ENCODE peak calls at places on chromosomes 11 and 22, in five cellular contexts. G, E, S, N and X are unnamed samples.

GRCh38 chr11:121757480-121758125 is 304.8 kb upstream of the SORL1-AS1 start:
- DNase-seq in S (no peak), G (no peak), E (no peak), N (no peak), X (no peak)

GRCh38 chr11:126430581-126431320 is 75.3 kb downstream of the ST3GAL4 start:
- DNase-seq in S (no peak), G (no peak), E (no peak), N (no peak), X (no peak)

GRCh38 chr11:121071456-121072236 is 29.4 kb upstream of the TECTA start:
- DNase-seq in S (no peak), G (no peak), N (peak), E (no peak), X (no peak)

GRCh38 chr11:95392644-95393043 is 161.6 kb upstream of the SESN3 start:
- DNase-seq in E (no peak), N (no peak), S (no peak), G (no peak), X (no peak)

GRCh38 chr11:134332189-134332631 is 422 bp downstream of the GLB1L2 start:
- DNase-seq in S (no peak), E (no peak), N (peak), G (peak), X (no peak)

GRCh38 chr11:125091247-125091876 is 20.1 kb downstream of the TMEM218 start:
- DNase-seq in N (peak), G (peak), S (no peak), E (no peak), X (peak)

GRCh38 chr11:92627615-92628201 is 341.7 kb upstream of the MTNR1B start:
- DNase-seq in N (no peak), E (no peak), G (no peak), S (no peak), X (no peak)

GRCh38 chr11:63837027-63837688 is 1.8 kb upstream of the MARK2 start:
- DNase-seq in N (peak), E (peak), S (no peak), G (peak), X (peak)

GRCh38 chr11:71998649-71999310 is at the start of gene IL18BP:
- DNase-seq in G (no peak), S (no peak), E (peak), N (no peak), X (peak)

GRCh38 chr22:21590809-21591641 is 23.5 kb downstream of the UBE2L3 start:
- DNase-seq in E (peak), N (no peak), S (no peak), G (no peak), X (no peak)

GRCh38 chr11:28674432-28675076 is 566.4 kb downstream of the METTL15 start:
- DNase-seq in G (peak), S (no peak), N (peak), E (no peak), X (no peak)

GRCh38 chr11:124583827-124584226 is 14.0 kb downstream of the OR8A1 start:
- DNase-seq in S (no peak), E (no peak), G (no peak), N (no peak), X (no peak)

GRCh38 chr22:50739279-50739691 is 1.3 kb downstream of the ACR start:
- DNase-seq in E (no peak), N (no peak), S (no peak), G (no peak), X (no peak)

GRCh38 chr11:59818572-59818971 is 8.0 kb upstream of the MRPL16 start:
- DNase-seq in E (peak), S (no peak), N (no peak), G (no peak), X (no peak)

GRCh38 chr11:61654397-61654829 is 25.8 kb upstream of the DAGLA start:
- DNase-seq in E (peak), N (no peak), S (no peak), G (no peak), X (no peak)

GRCh38 chr11:4531666-4532065 is 13.3 kb upstream of the OR52M1 start:
- DNase-seq in E (no peak), N (no peak), G (peak), S (no peak), X (no peak)

GRCh38 chr11:450809-451451 is 851 bp downstream of the PTDSS2 start:
- DNase-seq in N (peak), G (peak), S (peak), E (peak), X (peak)

GRCh38 chr11:36509265-36509664 is 807 bp downstream of the TRAF6 start:
- DNase-seq in S (no peak), E (no peak), G (peak), N (peak), X (peak)

GRCh38 chr11:46669606-46670243 is 30.7 kb downstream of the ARHGAP1 start:
- DNase-seq in G (peak), E (peak), N (no peak), S (no peak), X (no peak)

GRCh38 chr11:73625690-73626318 is 20.6 kb upstream of the PLEKHB1 start:
- DNase-seq in G (peak), E (peak), S (no peak), N (peak), X (peak)

GRCh38 chr11:47488111-47488510 is 39.2 kb upstream of the RAPSN start:
- DNase-seq in N (no peak), G (no peak), S (no peak), E (no peak), X (no peak)

GRCh38 chr11:100619484-100619883 is 67.6 kb upstream of the ARHGAP42 start:
- DNase-seq in N (peak), S (no peak), E (no peak), G (no peak), X (no peak)

GRCh38 chr11:6443269-6444003 is 2.6 kb upstream of the HPX start:
- DNase-seq in N (peak), S (no peak), G (peak), E (peak), X (peak)

GRCh38 chr11:2234963-2235362 is 35.4 kb downstream of the ASCL2 start:
- DNase-seq in N (no peak), G (no peak), S (no peak), E (no peak), X (no peak)

GRCh38 chr22:20433191-20433590 is 4.4 kb downstream of the SCARF2 start:
- DNase-seq in S (no peak), N (no peak), E (no peak), G (no peak), X (no peak)

GRCh38 chr11:112453601-112454577 is 193.2 kb upstream of the PLET1 start:
- DNase-seq in S (no peak), E (peak), G (peak), N (no peak), X (peak)

GRCh38 chr11:37858398-37858797 is 1260.4 kb upstream of the RAG2 start:
- DNase-seq in E (no peak), N (no peak), S (no peak), G (no peak), X (no peak)

GRCh38 chr11:85407648-85408047 is 219.5 kb downstream of the DLG2 start:
- DNase-seq in N (peak), G (no peak), S (no peak), E (no peak), X (no peak)

GRCh38 chr11:91005458-91005857 is 782.6 kb upstream of the CHORDC1 start:
- DNase-seq in E (no peak), G (no peak), S (no peak), N (no peak), X (no peak)

GRCh38 chr11:19367051-19367709 is 126.4 kb upstream of the E2F8 start:
- DNase-seq in G (no peak), N (no peak), S (no peak), E (no peak), X (no peak)

GRCh38 chr22:40560551-40560950 is 76.0 kb downstream of the MRTFA start:
- DNase-seq in N (no peak), S (no peak), G (peak), E (no peak), X (no peak)

GRCh38 chr11:46898396-46899095 is 19.8 kb downstream of the LRP4 start:
- DNase-seq in E (no peak), G (no peak), S (no peak), N (no peak), X (no peak)

GRCh38 chr11:8356731-8357504 is 93.2 kb upstream of the LMO1 start:
- DNase-seq in N (no peak), G (no peak), E (no peak), S (no peak), X (no peak)

GRCh38 chr11:14029415-14029814 is 66.9 kb downstream of the SPON1 start:
- DNase-seq in S (no peak), E (no peak), G (no peak), N (no peak), X (no peak)

GRCh38 chr11:15725246-15725645 is 610.5 kb downstream of the INSC start:
- DNase-seq in G (no peak), E (no peak), S (no peak), N (no peak), X (no peak)

GRCh38 chr11:79156031-79156430 is 284.8 kb downstream of the TENM4 start:
- DNase-seq in G (no peak), E (no peak), N (no peak), S (no peak), X (no peak)

DNA sequence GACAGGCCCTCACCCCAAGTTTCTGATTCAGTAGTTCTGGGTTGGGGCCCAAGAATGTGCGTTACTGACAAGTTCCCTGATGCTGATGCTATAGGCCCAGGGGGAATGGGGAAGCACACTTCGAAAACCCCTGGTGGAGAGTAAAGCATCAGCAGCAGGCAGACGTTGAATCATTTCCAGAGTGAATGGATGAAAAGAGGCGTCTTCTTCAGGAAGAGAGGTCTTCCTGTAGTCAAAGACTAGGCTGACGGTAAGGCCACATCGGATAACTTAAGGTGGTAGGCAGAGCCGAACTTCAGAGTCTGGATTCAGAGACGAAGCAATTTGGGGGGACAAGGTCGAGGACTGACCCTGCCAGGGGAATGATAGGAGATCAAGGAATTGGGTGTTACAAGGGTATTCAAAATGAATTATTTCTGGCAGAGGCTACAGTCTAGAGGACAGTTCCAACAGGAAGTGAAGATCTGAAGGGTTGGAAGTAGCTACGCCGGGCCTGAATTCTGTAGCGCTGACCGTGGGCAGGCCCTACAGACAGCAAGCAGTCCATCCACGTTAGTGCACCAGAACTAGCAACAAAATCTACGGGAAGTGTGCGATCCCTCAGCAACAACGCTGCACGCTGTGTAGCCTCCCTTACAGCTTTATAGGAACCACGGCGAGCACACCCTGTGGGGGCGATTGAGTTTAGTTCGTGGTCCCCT is 862 bp upstream of the CENATAC start:
- DNase-seq in N (no peak), G (no peak), E (peak), S (peak), X (peak)
- TF ChIP-seq CTCF in N (peak), G (no peak), E (peak), S (peak), X (no peak)

GRCh38 chr22:28017859-28018258 is 98.8 kb upstream of the PITPNB start:
- DNase-seq in S (no peak), E (no peak), N (no peak), G (no peak), X (no peak)

GRCh38 chr22:28015676-28016601 is 96.9 kb upstream of the PITPNB start:
- DNase-seq in N (peak), G (no peak), S (no peak), E (no peak), X (no peak)

GRCh38 chr22:28017558-28017820 is 98.4 kb upstream of the PITPNB start:
- DNase-seq in S (no peak), E (no peak), G (no peak), N (no peak), X (no peak)

GRCh38 chr22:28018461-28018927 is 99.4 kb upstream of the PITPNB start:
- DNase-seq in S (no peak), E (no peak), N (no peak), G (no peak), X (no peak)

GRCh38 chr22:28016781-28017557 is 97.9 kb upstream of the PITPNB start:
- DNase-seq in G (no peak), E (no peak), S (no peak), N (no peak), X (no peak)
- TF ChIP-seq CTCF in G (no peak), E (no peak), S (no peak), N (no peak), X (no peak)

DNA sequence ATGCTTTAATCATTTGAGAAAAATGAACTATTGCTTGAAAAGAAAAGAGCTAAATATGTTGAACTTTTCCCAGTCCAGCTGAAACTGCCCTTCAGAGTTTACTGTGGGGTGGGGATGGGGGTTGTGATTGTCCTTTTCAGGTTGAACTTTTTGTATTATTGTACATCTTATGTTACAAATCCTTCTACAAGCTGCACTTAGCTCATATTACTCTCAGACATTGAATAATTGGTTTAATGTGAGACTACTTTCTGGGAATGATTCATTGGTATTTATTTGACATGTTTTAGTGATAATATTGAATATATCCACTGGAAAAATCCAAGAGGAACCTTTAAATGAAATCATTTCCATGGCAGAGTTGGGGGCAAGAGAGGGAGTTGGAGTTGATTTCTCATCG is 84.9 kb downstream of the ATXN10 start:
- DNase-seq in N (no peak), S (no peak), E (no peak), G (no peak), X (no peak)
- TF ChIP-seq CTCF in N (no peak), S (no peak), E (no peak), G (no peak), X (no peak)

GRCh38 chr22:43476751-43477150 is 64.9 kb downstream of the MPPED1 start:
- DNase-seq in S (no peak), E (no peak), N (no peak), G (no peak), X (no peak)

GRCh38 chr22:43477966-43478365 is 66.2 kb downstream of the MPPED1 start:
- DNase-seq in E (no peak), S (no peak), N (no peak), G (no peak), X (no peak)

GRCh38 chr22:43477151-43477725 is 65.4 kb downstream of the MPPED1 start:
- DNase-seq in G (no peak), E (no peak), N (no peak), S (no peak), X (no peak)

GRCh38 chr22:43475549-43476076 is 63.8 kb downstream of the MPPED1 start:
- DNase-seq in G (no peak), S (no peak), E (no peak), N (no peak), X (no peak)

DNA sequence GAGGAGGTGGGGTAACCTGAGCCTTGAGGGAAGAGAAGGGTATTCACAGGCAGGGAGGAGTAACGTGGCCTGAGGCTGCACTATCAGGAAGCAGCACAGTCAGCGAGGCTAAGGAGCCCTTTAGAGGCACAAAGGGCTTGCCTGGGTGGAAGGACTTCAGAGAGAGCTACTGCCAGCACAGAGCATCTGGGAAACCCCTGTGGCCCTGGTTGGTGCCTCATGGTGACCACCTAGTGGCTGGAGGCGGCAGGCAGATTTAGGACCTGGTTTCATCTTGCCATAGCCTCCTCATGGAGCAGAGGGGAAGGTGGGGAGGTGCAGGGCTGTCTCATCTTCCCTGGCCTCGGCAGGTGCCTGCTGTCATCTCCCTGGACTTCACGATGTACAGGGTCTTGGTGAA is 64.5 kb downstream of the MPPED1 start:
- DNase-seq in E (no peak), N (no peak), S (no peak), G (peak), X (no peak)
- TF ChIP-seq CTCF in E (no peak), N (no peak), S (no peak), G (peak), X (no peak)

GRCh38 chr22:23376256-23376655 is 195.9 kb downstream of the BCR start:
- DNase-seq in S (no peak), E (peak), G (peak), N (no peak), X (peak)
- TF ChIP-seq CTCF in S (peak), E (no peak), G (peak), N (peak), X (peak)

GRCh38 chr22:48574776-48575566 is 1252.7 kb downstream of the BRD1 start:
- DNase-seq in N (peak), E (peak), S (no peak), G (peak), X (no peak)

GRCh38 chr22:48577691-48578090 is 1250.0 kb downstream of the BRD1 start:
- DNase-seq in N (no peak), G (no peak), S (no peak), E (no peak), X (no peak)

GRCh38 chr22:48575567-48576332 is 1251.9 kb downstream of the BRD1 start:
- DNase-seq in N (no peak), E (no peak), G (no peak), S (no peak), X (no peak)

GRCh38 chr22:48577014-48577690 is 1250.5 kb downstream of the BRD1 start:
- DNase-seq in E (no peak), G (peak), S (no peak), N (peak), X (no peak)

DNA sequence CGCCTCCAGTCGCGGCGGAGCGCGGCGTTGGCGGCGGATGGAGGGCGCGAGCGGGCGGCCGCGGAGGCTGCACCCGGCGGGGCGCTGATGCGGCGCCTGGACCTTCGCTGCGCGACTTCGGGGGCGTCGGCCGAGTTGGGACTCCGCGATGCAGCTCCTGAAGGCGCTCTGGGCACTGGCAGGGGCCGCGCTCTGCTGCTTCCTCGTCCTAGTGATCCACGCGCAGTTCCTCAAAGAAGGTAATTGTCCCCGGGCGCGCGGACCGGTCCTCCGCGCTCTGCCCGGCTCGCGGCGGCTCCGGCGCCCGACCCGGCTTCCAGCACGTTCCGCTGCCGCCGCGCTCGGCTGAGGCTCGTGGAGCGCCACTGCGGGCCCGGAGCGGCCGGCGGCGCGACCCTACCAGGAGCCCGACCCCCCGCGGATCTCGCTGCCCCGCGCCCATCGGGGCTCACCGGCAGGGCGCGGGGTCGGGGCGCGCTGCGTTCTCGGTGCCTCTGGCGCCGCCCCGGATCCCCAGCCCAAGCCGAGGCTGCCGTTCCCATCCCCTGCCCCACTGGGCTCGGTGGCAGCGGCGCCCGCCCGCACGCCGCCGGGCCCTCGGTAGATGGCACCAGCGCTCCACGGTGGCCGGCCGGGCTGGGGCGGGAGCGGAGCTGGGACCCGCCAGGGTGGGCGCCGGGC is 1251.2 kb downstream of the BRD1 start:
- DNase-seq in S (no peak), G (peak), E (no peak), N (peak), X (no peak)
- TF ChIP-seq CTCF in S (no peak), G (peak), E (no peak), N (no peak), X (no peak)

GRCh38 chr22:45429921-45430775 is 16.7 kb downstream of the RIBC2 start:
- DNase-seq in E (no peak), G (no peak), S (no peak), N (no peak), X (no peak)

GRCh38 chr22:45430871-45431270 is 17.4 kb downstream of the RIBC2 start:
- DNase-seq in S (no peak), N (no peak), G (no peak), E (no peak), X (no peak)

GRCh38 chr22:45441158-45441557 is 27.7 kb downstream of the RIBC2 start:
- DNase-seq in E (peak), N (peak), G (peak), S (no peak), X (peak)

GRCh38 chr22:45438364-45438763 is 24.9 kb downstream of the RIBC2 start:
- DNase-seq in E (no peak), G (no peak), N (no peak), S (no peak), X (no peak)

GRCh38 chr22:45435544-45436139 is 22.1 kb downstream of the RIBC2 start:
- DNase-seq in N (peak), G (peak), S (peak), E (peak), X (peak)
- TF ChIP-seq CTCF in N (peak), G (peak), S (peak), E (peak), X (peak)